ENCODE peak calls at places on chromosome 5, in four cellular contexts. G is heart left ventricle, R is fibroblast of lung, F is neural progenitor cell. B is an unnamed sample. For H3K4me1, the result is how much of the 10 kb centered on the place peaks cover.

GRCh38 chr5:38094889-38095288 is 163.5 kb upstream of the EGFLAM start:
- DNase-seq in G (no peak), R (no peak), F (no peak), B (no peak)

GRCh38 chr5:120451445-120451844 is 12.7 kb upstream of the PRR16 start:
- DNase-seq in G (no peak), R (no peak), F (no peak), B (peak)

GRCh38 chr5:125137535-125137934 is 391.1 kb upstream of the ZNF608 start:
- DNase-seq in G (no peak), R (no peak), F (no peak), B (no peak)

GRCh38 chr5:139104577-139105271 is 93.4 kb downstream of the SIL1 start:
- DNase-seq in G (peak), R (peak), F (no peak), B (peak)

GRCh38 chr5:160175438-160176218 is 53.7 kb upstream of the FABP6 start:
- DNase-seq in G (peak), R (peak), F (no peak), B (peak)

GRCh38 chr5:158821321-158821720 is 278.4 kb downstream of the EBF1 start:
- DNase-seq in G (no peak), R (no peak), F (no peak), B (no peak)

GRCh38 chr5:173328896-173329369 is 719 bp upstream of the STC2 start:
- DNase-seq in G (no peak), R (peak), F (peak), B (no peak)

GRCh38 chr5:160831801-160832200 is 20.2 kb downstream of the ATP10B start:
- DNase-seq in G (no peak), R (no peak), F (no peak), B (no peak)

GRCh38 chr5:157710887-157711286 is 20.3 kb upstream of the THG1L start:
- DNase-seq in G (no peak), R (peak), F (no peak), B (no peak)

GRCh38 chr5:144309265-144309664 is 138.6 kb downstream of the KCTD16 start:
- DNase-seq in G (no peak), R (peak), F (no peak), B (no peak)

GRCh38 chr5:78287833-78288232 is 6.7 kb downstream of the AP3B1 start:
- DNase-seq in G (no peak), R (peak), F (no peak), B (no peak)

GRCh38 chr5:36305571-36306326 is 4.0 kb upstream of the RANBP3L start:
- DNase-seq in G (peak), R (peak), F (no peak), B (peak)

GRCh38 chr5:8756498-8757084 is 789.3 kb downstream of the SEMA5A start:
- DNase-seq in G (no peak), R (peak), F (peak), B (no peak)

GRCh38 chr5:115857621-115858349 is 16.1 kb downstream of the AP3S1 start:
- DNase-seq in G (no peak), R (peak), F (peak), B (no peak)

GRCh38 chr5:154329519-154329918 is 116.3 kb upstream of the SAP30L start:
- DNase-seq in G (no peak), R (no peak), F (no peak), B (no peak)

GRCh38 chr5:1294839-1295649 is at the start of gene TERT:
- DNase-seq in G (no peak), R (no peak), F (peak), B (peak)

GRCh38 chr5:141707535-141707934 is 25.5 kb upstream of the ARAP3 start:
- DNase-seq in G (no peak), R (no peak), F (no peak), B (no peak)

GRCh38 chr5:116492776-116493175 is 81.8 kb downstream of the SEMA6A start:
- DNase-seq in G (no peak), R (no peak), F (no peak), B (no peak)

GRCh38 chr5:32096891-32097592 is 77.1 kb downstream of the GOLPH3 start:
- DNase-seq in G (no peak), R (no peak), F (no peak), B (no peak)

GRCh38 chr5:113043491-113043931 is 66.9 kb downstream of the DCP2 start:
- DNase-seq in G (peak), R (peak), F (peak), B (peak)

GRCh38 chr5:83711982-83712601 is 8.6 kb downstream of the HAPLN1 start:
- DNase-seq in G (no peak), R (peak), F (peak), B (no peak)

GRCh38 chr5:76641514-76642120 is 18.4 kb upstream of the F2RL2 start:
- DNase-seq in G (peak), R (peak), F (peak), B (peak)

GRCh38 chr5:28926422-28926821 is 1888.0 kb upstream of the CDH9 start:
- DNase-seq in G (no peak), R (no peak), F (no peak), B (no peak)

GRCh38 chr5:10548418-10549122 is 15.3 kb upstream of the ANKRD33B start:
- DNase-seq in G (no peak), R (no peak), F (no peak), B (no peak)

GRCh38 chr5:10454591-10455272 is 13.1 kb downstream of the ROPN1L start:
- DNase-seq in G (no peak), R (peak), F (no peak), B (no peak)

GRCh38 chr5:7849531-7850240 is 1.2 kb downstream of the CFAP90 start:
- DNase-seq in G (no peak), R (no peak), F (peak), B (no peak)

GRCh38 chr5:111231053-111231586 is 6.9 kb downstream of the CAMK4 start:
- DNase-seq in G (no peak), R (no peak), F (no peak), B (no peak)

GRCh38 chr5:111227226-111227782 is 3.1 kb downstream of the CAMK4 start:
- DNase-seq in G (no peak), R (no peak), F (no peak), B (no peak)

GRCh38 chr5:111229871-111230812 is 6.0 kb downstream of the CAMK4 start:
- DNase-seq in G (no peak), R (no peak), F (no peak), B (no peak)

GRCh38 chr5:111227805-111228204 is 3.6 kb downstream of the CAMK4 start:
- DNase-seq in G (no peak), R (peak), F (no peak), B (peak)

GRCh38 chr5:111229126-111229525 is 4.9 kb downstream of the CAMK4 start:
- DNase-seq in G (no peak), R (no peak), F (no peak), B (no peak)
- H3K4me1 ChIP-seq in G (under half), R (under half), F (under half), B (under half)

GRCh38 chr5:137340899-137341298 is 158.2 kb downstream of the SPOCK1 start:
- DNase-seq in G (no peak), R (no peak), F (no peak), B (no peak)
- H3K27ac ChIP-seq in G (no peak), R (no peak), F (no peak), B (no peak)

DNA sequence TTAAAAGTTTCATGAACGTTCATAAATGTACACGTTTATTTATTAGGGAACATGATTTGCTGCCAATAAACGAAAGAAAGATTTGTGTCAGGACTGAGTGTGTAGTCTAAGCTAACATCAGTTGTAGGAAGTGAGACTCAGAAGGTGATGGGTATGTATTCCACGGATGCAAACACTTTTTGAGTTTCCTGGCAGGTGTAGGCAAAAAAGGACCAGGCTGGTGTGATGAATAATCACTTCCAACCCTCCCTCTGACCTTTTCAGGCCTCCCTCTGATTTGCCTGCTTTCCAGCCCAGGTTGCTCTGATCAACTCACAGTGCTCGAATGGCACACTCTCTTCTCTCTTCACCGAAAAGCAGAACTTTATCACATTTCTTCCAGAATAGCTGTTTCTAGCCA is 51.8 kb downstream of the BASP1 start:
- DNase-seq in G (no peak), R (no peak), F (no peak), B (no peak)
- H3K4me3 ChIP-seq in G (no peak), R (no peak), F (no peak), B (no peak)

GRCh38 chr5:142792865-142793232 is 22.7 kb downstream of the ARHGAP26 start:
- DNase-seq in G (no peak), R (no peak), F (no peak), B (no peak)

GRCh38 chr5:142784405-142784955 is 14.3 kb downstream of the ARHGAP26 start:
- DNase-seq in G (no peak), R (no peak), F (no peak), B (no peak)

GRCh38 chr5:142792012-142792864 is 22.1 kb downstream of the ARHGAP26 start:
- DNase-seq in G (no peak), R (no peak), F (no peak), B (no peak)

GRCh38 chr5:142785211-142785610 is 15.0 kb downstream of the ARHGAP26 start:
- DNase-seq in G (no peak), R (no peak), F (no peak), B (no peak)

DNA sequence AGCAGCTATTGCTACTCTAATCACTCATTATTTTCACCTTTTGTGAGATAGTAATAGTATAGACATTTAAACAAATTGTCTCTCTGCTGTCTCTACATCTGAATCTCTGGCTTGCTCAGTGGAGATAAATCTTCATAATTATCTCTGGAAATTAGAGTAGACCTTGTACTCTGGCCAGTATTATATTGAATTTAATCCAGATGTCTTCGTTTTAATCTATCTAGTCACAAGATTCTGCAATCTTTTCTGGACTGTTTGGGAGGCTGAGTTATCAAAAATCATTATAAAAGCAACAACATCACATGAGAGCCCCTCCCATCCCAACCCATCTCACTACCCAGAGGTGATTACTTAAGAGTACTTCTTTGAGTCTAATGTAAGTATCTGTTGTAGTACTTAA is 19.0 kb downstream of the ARHGAP26 start:
- DNase-seq in G (no peak), R (no peak), F (no peak), B (no peak)
- H3K4me1 ChIP-seq in G (half or more), R (under half), F (under half), B (under half)

DNA sequence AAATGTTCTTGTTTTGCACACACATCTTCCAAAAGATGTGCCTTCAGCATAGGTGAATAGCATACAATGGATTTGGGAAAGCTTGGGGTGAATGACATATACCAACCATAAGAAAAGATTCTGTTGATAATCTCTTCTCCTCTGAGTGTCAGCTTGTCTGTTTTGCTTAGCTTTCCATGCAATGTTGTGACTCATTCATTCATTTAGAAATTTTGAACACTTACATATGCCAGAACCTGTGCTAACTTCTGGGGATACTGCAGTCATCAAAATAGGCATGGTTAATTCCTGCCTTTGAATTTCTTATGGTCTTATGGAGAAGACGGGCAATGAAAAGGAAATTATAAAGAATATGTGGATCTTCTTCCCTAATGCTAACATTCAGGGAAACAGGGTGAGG is 14.1 kb downstream of the ADRB2 start:
- DNase-seq in G (no peak), R (peak), F (no peak), B (no peak)
- H3K27ac ChIP-seq in G (no peak), R (no peak), F (no peak), B (no peak)

GRCh38 chr5:151141535-151141934 is 16.0 kb downstream of the ANXA6 start:
- DNase-seq in G (peak), R (no peak), F (peak), B (peak)
- H3K4me3 ChIP-seq in G (no peak), R (no peak), F (no peak), B (no peak)

GRCh38 chr5:149071216-149071615 is 8.4 kb upstream of the SH3TC2 start:
- DNase-seq in G (no peak), R (no peak), F (no peak), B (no peak)
- H3K4me1 ChIP-seq in G (under half), R (under half), F (under half), B (under half)